ENCODE peak calls at places on chromosomes 7 and 10, in seven cellular contexts. One of them, this sample, is unnamed.

GRCh38 chr7:158549834-158550700 is 37.6 kb downstream of the PTPRN2 start:
- DNase-seq in K562: no peak
- DNase-seq in HCT116: no peak
- DNase-seq in SK-N-SH: no peak
- DNase-seq in HepG2: no peak
- DNase-seq in GM12878: no peak
- DNase-seq in H1: no peak
- DNase-seq in this sample: no peak

GRCh38 chr7:2120251-2120660 is 112.5 kb downstream of the MAD1L1 start:
- DNase-seq in K562: no peak
- DNase-seq in HCT116: no peak
- DNase-seq in SK-N-SH: no peak
- DNase-seq in HepG2: no peak
- DNase-seq in GM12878: no peak
- DNase-seq in H1: no peak
- DNase-seq in this sample: no peak

GRCh38 chr7:92245487-92246362 is at the start of the genes ANKIB1 and KRIT1:
- DNase-seq in K562: peak; percentile 95
- DNase-seq in HCT116: peak; percentile 81
- DNase-seq in SK-N-SH: peak; percentile 96
- DNase-seq in HepG2: peak; percentile 86
- DNase-seq in GM12878: peak; percentile 51
- DNase-seq in H1: peak; percentile 58
- DNase-seq in this sample: peak; percentile 60

GRCh38 chr7:2017914-2018785 is 214.6 kb downstream of the MAD1L1 start:
- DNase-seq in K562: peak; percentile 74
- DNase-seq in HCT116: no peak
- DNase-seq in SK-N-SH: peak; percentile 53
- DNase-seq in HepG2: peak; percentile 56
- DNase-seq in GM12878: no peak
- DNase-seq in H1: no peak
- DNase-seq in this sample: no peak

GRCh38 chr10:70596860-70597809 is 5.4 kb downstream of the PRF1 start:
- DNase-seq in K562: peak; percentile 41
- DNase-seq in HCT116: no peak
- DNase-seq in SK-N-SH: peak; percentile 62
- DNase-seq in HepG2: peak; percentile 19
- DNase-seq in GM12878: no peak
- DNase-seq in H1: no peak
- DNase-seq in this sample: no peak

GRCh38 chr7:123616244-123616643 is 14.6 kb downstream of the ASB15 start:
- DNase-seq in K562: no peak
- DNase-seq in HCT116: no peak
- DNase-seq in SK-N-SH: no peak
- DNase-seq in HepG2: no peak
- DNase-seq in GM12878: no peak
- DNase-seq in H1: no peak
- DNase-seq in this sample: no peak

GRCh38 chr10:104109908-104110662 is 11.9 kb upstream of the SFR1 start:
- DNase-seq in K562: no peak
- DNase-seq in HCT116: peak; percentile 90
- DNase-seq in SK-N-SH: no peak
- DNase-seq in HepG2: peak; percentile 35
- DNase-seq in GM12878: peak; percentile 40
- DNase-seq in H1: no peak
- DNase-seq in this sample: no peak

GRCh38 chr10:32972454-32972853 is 14.4 kb upstream of the ITGB1 start:
- DNase-seq in K562: no peak
- DNase-seq in HCT116: no peak
- DNase-seq in SK-N-SH: no peak
- DNase-seq in HepG2: no peak
- DNase-seq in GM12878: no peak
- DNase-seq in H1: no peak
- DNase-seq in this sample: no peak

GRCh38 chr10:131129544-131129943 is 182.0 kb downstream of the TCERG1L start:
- DNase-seq in K562: no peak
- DNase-seq in HCT116: no peak
- DNase-seq in SK-N-SH: no peak
- DNase-seq in HepG2: no peak
- DNase-seq in GM12878: no peak
- DNase-seq in H1: no peak
- DNase-seq in this sample: no peak

GRCh38 chr10:77939561-77940001 is 13.0 kb upstream of the DLG5 start:
- DNase-seq in K562: no peak
- DNase-seq in HCT116: no peak
- DNase-seq in SK-N-SH: no peak
- DNase-seq in HepG2: no peak
- DNase-seq in GM12878: no peak
- DNase-seq in H1: no peak
- DNase-seq in this sample: no peak

GRCh38 chr10:42911359-42911758 is 128.8 kb downstream of the BMS1 start:
- DNase-seq in K562: no peak
- DNase-seq in HCT116: no peak
- DNase-seq in SK-N-SH: no peak
- DNase-seq in HepG2: no peak
- DNase-seq in GM12878: no peak
- DNase-seq in H1: no peak
- DNase-seq in this sample: no peak

GRCh38 chr7:50679218-50680007 is 103.3 kb downstream of the GRB10 start:
- DNase-seq in K562: no peak
- DNase-seq in HCT116: peak; percentile 18
- DNase-seq in SK-N-SH: peak; percentile 80
- DNase-seq in HepG2: peak; percentile 60
- DNase-seq in GM12878: no peak
- DNase-seq in H1: no peak
- DNase-seq in this sample: peak; percentile 65

GRCh38 chr7:73518470-73518869 is 3.6 kb downstream of the BAZ1B start:
- DNase-seq in K562: peak; percentile 7
- DNase-seq in HCT116: no peak
- DNase-seq in SK-N-SH: no peak
- DNase-seq in HepG2: no peak
- DNase-seq in GM12878: no peak
- DNase-seq in H1: no peak
- DNase-seq in this sample: no peak

GRCh38 chr7:47543659-47544058 is 38.3 kb downstream of the TNS3 start:
- DNase-seq in K562: no peak
- DNase-seq in HCT116: no peak
- DNase-seq in SK-N-SH: no peak
- DNase-seq in HepG2: no peak
- DNase-seq in GM12878: no peak
- DNase-seq in H1: no peak
- DNase-seq in this sample: no peak

GRCh38 chr7:152968003-152968402 is 208.5 kb downstream of the ACTR3B start:
- DNase-seq in K562: no peak
- DNase-seq in HCT116: no peak
- DNase-seq in SK-N-SH: no peak
- DNase-seq in HepG2: no peak
- DNase-seq in GM12878: no peak
- DNase-seq in H1: no peak
- DNase-seq in this sample: no peak

GRCh38 chr7:154592392-154592791 is 410.5 kb downstream of the PAXIP1 start:
- DNase-seq in K562: no peak
- DNase-seq in HCT116: no peak
- DNase-seq in SK-N-SH: no peak
- DNase-seq in HepG2: no peak
- DNase-seq in GM12878: no peak
- DNase-seq in H1: no peak
- DNase-seq in this sample: no peak

GRCh38 chr7:7151865-7152264 is 30.5 kb upstream of the C1GALT1 start:
- DNase-seq in K562: no peak
- DNase-seq in HCT116: no peak
- DNase-seq in SK-N-SH: no peak
- DNase-seq in HepG2: no peak
- DNase-seq in GM12878: no peak
- DNase-seq in H1: no peak
- DNase-seq in this sample: no peak

GRCh38 chr10:7503190-7503589 is 92.4 kb upstream of the SFMBT2 start:
- DNase-seq in K562: no peak
- DNase-seq in HCT116: no peak
- DNase-seq in SK-N-SH: no peak
- DNase-seq in HepG2: no peak
- DNase-seq in GM12878: no peak
- DNase-seq in H1: no peak
- DNase-seq in this sample: no peak

GRCh38 chr10:21359202-21359601 is 166.3 kb downstream of the SKIDA1 start:
- DNase-seq in K562: no peak
- DNase-seq in HCT116: no peak
- DNase-seq in SK-N-SH: no peak
- DNase-seq in HepG2: no peak
- DNase-seq in GM12878: no peak
- DNase-seq in H1: no peak
- DNase-seq in this sample: no peak

GRCh38 chr10:78695846-78696245 is 372.9 kb upstream of the ZMIZ1 start:
- DNase-seq in K562: no peak
- DNase-seq in HCT116: no peak
- DNase-seq in SK-N-SH: no peak
- DNase-seq in HepG2: no peak
- DNase-seq in GM12878: no peak
- DNase-seq in H1: no peak
- DNase-seq in this sample: no peak

GRCh38 chr7:77855371-77856083 is 57.0 kb downstream of the PHTF2 start:
- DNase-seq in K562: peak; percentile 33
- DNase-seq in HCT116: no peak
- DNase-seq in SK-N-SH: no peak
- DNase-seq in HepG2: no peak
- DNase-seq in GM12878: no peak
- DNase-seq in H1: no peak
- DNase-seq in this sample: no peak

GRCh38 chr10:33132626-33133025 is 174.6 kb upstream of the ITGB1 start:
- DNase-seq in K562: no peak
- DNase-seq in HCT116: no peak
- DNase-seq in SK-N-SH: no peak
- DNase-seq in HepG2: no peak
- DNase-seq in GM12878: no peak
- DNase-seq in H1: no peak
- DNase-seq in this sample: peak; percentile 32

GRCh38 chr7:92034116-92034515 is 93.5 kb downstream of the AKAP9 start:
- DNase-seq in K562: no peak
- DNase-seq in HCT116: no peak
- DNase-seq in SK-N-SH: no peak
- DNase-seq in HepG2: no peak
- DNase-seq in GM12878: no peak
- DNase-seq in H1: no peak
- DNase-seq in this sample: no peak

GRCh38 chr7:39746162-39746782 is 122.9 kb downstream of the RALA start:
- DNase-seq in K562: peak; percentile 56
- DNase-seq in HCT116: peak; percentile 47
- DNase-seq in SK-N-SH: peak; percentile 89
- DNase-seq in HepG2: peak; percentile 54
- DNase-seq in GM12878: no peak
- DNase-seq in H1: peak; percentile 68
- DNase-seq in this sample: peak; percentile 89
- TF ChIP-seq JUND in K562: no peak
- TF ChIP-seq JUND in HCT116: no peak
- TF ChIP-seq JUND in SK-N-SH: no peak
- TF ChIP-seq JUND in HepG2: no peak
- TF ChIP-seq JUND in GM12878: no peak
- TF ChIP-seq JUND in H1: no peak
- TF ChIP-seq JUND in this sample: no peak

DNA sequence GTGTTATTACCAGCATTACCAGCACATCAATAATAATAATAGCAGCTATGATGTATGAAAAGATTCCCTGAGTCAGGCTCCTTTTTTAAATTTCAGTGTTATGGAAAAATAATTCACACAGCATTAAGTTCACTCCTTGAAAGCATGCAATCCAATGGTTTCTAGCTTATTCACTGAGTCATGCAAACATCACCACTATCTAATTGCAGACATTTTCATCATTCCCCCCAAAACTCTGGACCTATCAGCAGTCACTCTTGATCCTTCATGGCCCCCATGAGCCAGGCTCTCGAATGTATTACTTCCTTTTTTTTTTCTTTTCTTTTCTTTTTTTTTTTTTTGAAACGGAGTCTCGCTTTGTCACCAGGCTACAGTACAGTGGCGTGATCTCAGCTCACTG is 228.6 kb downstream of the FANK1 start:
- DNase-seq in K562: no peak
- DNase-seq in HCT116: no peak
- DNase-seq in SK-N-SH: no peak
- DNase-seq in HepG2: no peak
- DNase-seq in GM12878: no peak
- DNase-seq in H1: no peak
- DNase-seq in this sample: no peak
- TF ChIP-seq JUND in K562: no peak
- TF ChIP-seq JUND in HCT116: no peak
- TF ChIP-seq JUND in SK-N-SH: no peak
- TF ChIP-seq JUND in HepG2: no peak
- TF ChIP-seq JUND in GM12878: no peak
- TF ChIP-seq JUND in H1: no peak
- TF ChIP-seq JUND in this sample: no peak

DNA sequence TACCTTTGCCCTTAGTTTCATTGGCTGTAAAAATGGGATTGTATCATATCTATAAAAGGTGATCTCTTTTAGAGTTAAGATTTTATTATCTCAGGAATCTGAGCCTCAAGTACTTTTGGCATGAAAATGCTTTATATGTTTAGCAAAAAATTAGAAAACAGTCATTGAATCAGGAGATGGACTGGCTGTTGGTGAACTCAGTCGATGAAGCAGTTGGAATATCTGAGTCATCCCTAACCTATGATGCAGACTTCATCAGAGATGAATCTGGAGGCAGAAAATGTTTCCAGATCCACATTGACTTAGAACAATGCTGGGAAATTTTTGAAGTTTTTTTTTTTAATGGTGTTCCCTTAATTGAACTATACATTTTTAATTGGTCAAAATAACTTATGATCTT is 228.5 kb downstream of the SLC25A13 start:
- DNase-seq in K562: no peak
- DNase-seq in HCT116: no peak
- DNase-seq in SK-N-SH: no peak
- DNase-seq in HepG2: no peak
- DNase-seq in GM12878: no peak
- DNase-seq in H1: no peak
- DNase-seq in this sample: no peak
- TF ChIP-seq JUND in K562: no peak
- TF ChIP-seq JUND in HCT116: no peak
- TF ChIP-seq JUND in SK-N-SH: peak; percentile 95
- TF ChIP-seq JUND in HepG2: no peak
- TF ChIP-seq JUND in GM12878: no peak
- TF ChIP-seq JUND in H1: no peak
- TF ChIP-seq JUND in this sample: no peak

DNA sequence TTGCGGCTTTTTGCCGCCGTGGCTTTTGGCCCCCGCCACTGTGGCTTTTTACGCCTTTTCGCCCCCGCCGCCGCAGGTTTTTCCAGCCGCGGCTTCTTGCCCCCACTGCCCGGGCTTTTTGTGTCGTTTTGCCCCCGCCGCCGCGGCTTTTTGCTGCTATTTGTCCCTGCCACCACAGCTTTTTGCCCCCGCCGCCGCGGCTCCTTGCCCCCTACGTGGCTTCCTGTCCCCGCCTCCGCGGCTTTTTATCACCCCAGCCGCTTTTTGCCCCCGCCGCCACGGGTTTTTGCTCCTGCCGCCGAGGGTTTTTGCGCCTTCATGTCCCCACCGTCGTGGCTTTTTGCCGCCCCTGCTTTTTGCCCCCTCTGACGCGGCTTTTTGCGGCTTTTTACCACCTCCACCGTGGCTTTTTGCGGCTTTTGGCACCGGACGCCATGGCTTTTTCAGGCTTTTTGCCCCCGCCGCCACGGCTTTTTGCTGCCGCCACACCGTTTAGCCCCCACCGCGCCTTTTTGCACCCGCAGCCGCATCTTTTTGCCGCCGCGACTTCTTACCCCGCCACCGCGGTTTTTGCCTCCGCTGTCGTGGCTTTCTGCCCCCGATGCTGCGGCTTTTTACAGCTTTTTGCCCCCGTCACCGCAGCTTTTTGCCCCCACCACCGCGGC is 637.0 kb downstream of the ZNF716 start:
- DNase-seq in K562: no peak
- DNase-seq in HCT116: no peak
- DNase-seq in SK-N-SH: peak; percentile 2
- DNase-seq in HepG2: no peak
- DNase-seq in GM12878: no peak
- DNase-seq in H1: no peak
- DNase-seq in this sample: no peak
- TF ChIP-seq JUND in K562: no peak
- TF ChIP-seq JUND in HCT116: no peak
- TF ChIP-seq JUND in SK-N-SH: no peak
- TF ChIP-seq JUND in HepG2: no peak
- TF ChIP-seq JUND in GM12878: no peak
- TF ChIP-seq JUND in H1: no peak
- TF ChIP-seq JUND in this sample: no peak